ENCODE peak calls at places on chromosome 9, in seven cellular contexts. A, W, B, K, E, Q and F are unnamed samples.

GRCh38 chr9:89576404-89576824 is 28.4 kb upstream of the GADD45G start:
- DNase-seq in A (peak; percentile 35), Q (peak; percentile 66), B (peak; percentile 23), W (no peak), E (no peak), K (peak; percentile 38), F (no peak)

GRCh38 chr9:123924727-123925126 is 5.2 kb downstream of the DENND1A start:
- DNase-seq in K (no peak), Q (no peak), B (no peak), W (no peak), A (no peak), E (no peak), F (no peak)

GRCh38 chr9:27943544-27943943 is 370.3 kb upstream of the C9orf72 start:
- DNase-seq in B (no peak), K (no peak), A (no peak), E (no peak), W (no peak), Q (no peak), F (no peak)

GRCh38 chr9:112334319-112334828 is 955 bp upstream of the PTBP3 start:
- DNase-seq in A (peak; percentile 59), K (no peak), Q (peak; percentile 57), E (peak; percentile 66), W (no peak), B (peak; percentile 62), F (no peak)

GRCh38 chr9:5910413-5911057 is 19.8 kb downstream of the MLANA start:
- DNase-seq in W (no peak), Q (no peak), A (peak; percentile 7), E (no peak), K (no peak), B (no peak), F (no peak)

GRCh38 chr9:113593682-113594281 is 130.3 kb downstream of the RGS3 start:
- DNase-seq in K (peak; percentile 93), E (peak; percentile 40), A (peak; percentile 96), B (no peak), W (peak; percentile 88), Q (peak; percentile 98), F (peak; percentile 91)

GRCh38 chr9:129569506-129570449 is 51.1 kb downstream of the C9orf50 start:
- DNase-seq in Q (no peak), W (peak; percentile 37), K (peak; percentile 70), E (no peak), B (no peak), A (no peak), F (no peak)

GRCh38 chr9:2526071-2526862 is 95.3 kb upstream of the VLDLR start:
- DNase-seq in B (no peak), Q (peak; percentile 40), A (no peak), E (no peak), K (no peak), W (no peak), F (peak; percentile 28)

GRCh38 chr9:99085949-99086948 is 18.7 kb upstream of the TGFBR1 start:
- DNase-seq in K (no peak), W (no peak), B (no peak), Q (peak; percentile 60), A (peak; percentile 24), E (no peak), F (no peak)

GRCh38 chr9:89426389-89426961 is 71.4 kb downstream of the SEMA4D start:
- DNase-seq in A (no peak), Q (no peak), K (no peak), E (peak; percentile 64), W (no peak), B (no peak), F (no peak)

GRCh38 chr9:87516222-87516930 is 18.7 kb downstream of the DAPK1 start:
- DNase-seq in K (no peak), W (peak; percentile 44), A (no peak), E (no peak), Q (no peak), B (no peak), F (no peak)

GRCh38 chr9:28774433-28775029 is 1201.2 kb upstream of the C9orf72 start:
- DNase-seq in B (no peak), A (peak; percentile 56), Q (peak; percentile 5), E (no peak), W (no peak), K (peak; percentile 7), F (no peak)

GRCh38 chr9:31916591-31917223 is 467.7 kb upstream of the ACO1 start:
- DNase-seq in W (no peak), B (no peak), E (no peak), K (no peak), Q (no peak), A (peak; percentile 18), F (no peak)

GRCh38 chr9:104963076-104963475 is 35.1 kb upstream of the ABCA1 start:
- DNase-seq in A (no peak), W (no peak), B (no peak), E (no peak), K (no peak), Q (no peak), F (no peak)

GRCh38 chr9:130072515-130073235 is 19.0 kb downstream of the GPR107 start:
- DNase-seq in E (no peak), Q (peak; percentile 41), A (peak; percentile 82), W (no peak), B (no peak), K (no peak), F (no peak)

GRCh38 chr9:32579706-32580331 is 6.9 kb upstream of the NDUFB6 start:
- DNase-seq in A (peak; percentile 51), K (peak; percentile 28), Q (peak; percentile 84), W (peak; percentile 82), B (peak; percentile 71), E (peak; percentile 84), F (peak; percentile 12)

GRCh38 chr9:85536076-85536475 is 205.7 kb downstream of the AGTPBP1 start:
- DNase-seq in A (peak; percentile 57), E (no peak), K (no peak), B (no peak), Q (peak; percentile 58), W (no peak), F (peak; percentile 60)

GRCh38 chr9:19552693-19553092 is 143.9 kb downstream of the ACER2 start:
- DNase-seq in A (no peak), B (no peak), E (no peak), W (no peak), K (no peak), Q (no peak), F (no peak)

GRCh38 chr9:36867672-36868471 is 166.2 kb downstream of the PAX5 start:
- DNase-seq in Q (no peak), A (no peak), E (no peak), W (peak; percentile 90), K (no peak), B (no peak), F (no peak)

GRCh38 chr9:135326141-135326540 is 153.4 kb upstream of the PPP1R26 start:
- DNase-seq in A (no peak), B (no peak), Q (no peak), W (no peak), K (no peak), E (no peak), F (no peak)

GRCh38 chr9:120475341-120475740 is 104.6 kb downstream of the CDK5RAP2 start:
- DNase-seq in Q (peak; percentile 87), W (no peak), A (no peak), B (no peak), E (no peak), K (no peak), F (peak; percentile 77)

GRCh38 chr9:76419782-76420380 is 25.7 kb upstream of the RFK start:
- DNase-seq in W (no peak), K (peak; percentile 43), A (peak; percentile 42), Q (peak; percentile 21), B (no peak), E (no peak), F (no peak)

DNA sequence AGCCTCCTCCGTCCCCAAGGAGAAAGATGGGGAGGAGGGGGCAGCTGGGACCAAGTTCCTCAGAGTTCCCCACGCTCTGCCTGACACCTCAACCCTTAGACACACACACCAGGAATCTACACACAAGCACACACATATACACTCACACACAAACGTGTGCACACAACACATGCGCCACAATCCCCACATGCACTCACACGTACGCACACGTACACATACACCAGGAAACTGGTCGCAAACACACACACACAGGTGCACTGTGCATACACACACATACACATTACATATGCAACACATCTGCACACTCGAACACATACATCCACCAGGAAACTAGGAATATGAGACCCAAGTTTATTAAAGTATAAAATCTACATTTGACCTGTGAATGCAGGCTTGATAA is 50.4 kb downstream of the ROR2 start:
- DNase-seq in W (no peak), E (no peak), K (no peak), B (no peak), A (no peak), Q (no peak), F (no peak)
- H3K4me3 ChIP-seq in W (no peak overlapping the region), E (no peak overlapping the region), K (no peak overlapping the region), B (no peak overlapping the region), A (no peak overlapping the region), Q (no peak overlapping the region), F (no peak overlapping the region)

GRCh38 chr9:16806674-16807073 is 63.8 kb downstream of the BNC2 start:
- DNase-seq in A (no peak), B (no peak), E (no peak), K (no peak), W (no peak), Q (no peak), F (no peak)

GRCh38 chr9:16803648-16804047 is 66.8 kb downstream of the BNC2 start:
- DNase-seq in E (no peak), A (no peak), B (no peak), K (no peak), W (no peak), Q (no peak), F (no peak)
- H3K4me3 ChIP-seq in E (no peak overlapping the region), A (no peak overlapping the region), B (no peak overlapping the region), K (no peak overlapping the region), W (no peak overlapping the region), Q (no peak overlapping the region), F (no peak overlapping the region)

GRCh38 chr9:133863193-133863592 is 125.0 kb upstream of the SARDH start:
- DNase-seq in B (no peak), E (no peak), W (no peak), Q (no peak), K (no peak), A (no peak), F (no peak)
- H3K4me3 ChIP-seq in B (no peak overlapping the region), E (no peak overlapping the region), W (no peak overlapping the region), Q (peak overlapping the region; percentile 71), K (no peak overlapping the region), A (no peak overlapping the region), F (no peak overlapping the region)

DNA sequence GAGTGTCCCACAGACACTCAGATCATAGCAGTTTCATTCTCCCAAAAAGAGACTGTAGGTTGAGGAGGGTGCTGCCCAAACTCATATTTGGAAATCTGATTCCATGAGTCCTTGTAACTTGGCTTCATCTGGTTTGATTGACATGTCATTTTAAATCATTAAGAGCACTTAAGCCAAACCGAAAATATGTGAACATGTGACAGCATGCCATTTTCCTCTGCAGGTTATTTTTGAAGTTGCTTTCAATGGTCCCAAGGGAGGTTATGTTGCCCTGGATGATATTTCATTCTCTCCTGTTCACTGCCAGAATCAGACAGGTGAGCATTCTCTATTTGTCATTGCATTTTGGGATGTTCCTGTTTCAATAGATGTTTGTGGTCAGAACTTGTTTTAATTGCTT is 87.6 kb downstream of the MAMDC2 start:
- DNase-seq in W (no peak), A (no peak), B (no peak), Q (no peak), E (no peak), K (no peak), F (no peak)
- H3K4me3 ChIP-seq in W (no peak overlapping the region), A (no peak overlapping the region), B (no peak overlapping the region), Q (no peak overlapping the region), E (no peak overlapping the region), K (no peak overlapping the region), F (no peak overlapping the region)